ENCODE peak calls at places on chromosome 6, in ten cellular contexts. One of them, this sample, is unnamed.
A peak's percentile ranks its signal among the peaks of the same experiment; 100 is the strongest.

GRCh38 chr6:157430834-157431233 is 49.8 kb downstream of the ZDHHC14 start:
- DNase-seq in uterus: no peak
- DNase-seq in left ventricle myocardium inferior: no peak
- DNase-seq in cardiac fibroblast: no peak
- DNase-seq in psoas muscle: no peak
- DNase-seq in AG09309: no peak
- DNase-seq in HepG2: no peak
- DNase-seq in kidney epithelial cell: no peak
- DNase-seq in GM06990: no peak
- DNase-seq in heart left ventricle: peak; percentile 41
- DNase-seq in this sample: no peak

GRCh38 chr6:15481892-15482291 is 180.9 kb downstream of the DTNBP1 start:
- DNase-seq in cardiac fibroblast: no peak
- DNase-seq in kidney epithelial cell: no peak
- DNase-seq in heart left ventricle: no peak
- DNase-seq in left ventricle myocardium inferior: no peak
- DNase-seq in HepG2: no peak
- DNase-seq in uterus: no peak
- DNase-seq in psoas muscle: no peak
- DNase-seq in GM06990: no peak
- DNase-seq in AG09309: no peak
- DNase-seq in this sample: no peak

GRCh38 chr6:135060076-135060475 is 5.5 kb upstream of the HBS1L start:
- DNase-seq in left ventricle myocardium inferior: no peak
- DNase-seq in psoas muscle: no peak
- DNase-seq in HepG2: no peak
- DNase-seq in kidney epithelial cell: no peak
- DNase-seq in GM06990: no peak
- DNase-seq in uterus: no peak
- DNase-seq in AG09309: no peak
- DNase-seq in cardiac fibroblast: no peak
- DNase-seq in heart left ventricle: no peak
- DNase-seq in this sample: no peak

GRCh38 chr6:72850469-72850868 is 228.6 kb downstream of the KCNQ5 start:
- DNase-seq in AG09309: no peak
- DNase-seq in left ventricle myocardium inferior: no peak
- DNase-seq in uterus: no peak
- DNase-seq in cardiac fibroblast: no peak
- DNase-seq in psoas muscle: no peak
- DNase-seq in kidney epithelial cell: no peak
- DNase-seq in heart left ventricle: no peak
- DNase-seq in GM06990: no peak
- DNase-seq in HepG2: no peak
- DNase-seq in this sample: no peak

GRCh38 chr6:135274561-135275293 is 93.6 kb downstream of the MYB start:
- DNase-seq in heart left ventricle: no peak
- DNase-seq in left ventricle myocardium inferior: no peak
- DNase-seq in HepG2: no peak
- DNase-seq in kidney epithelial cell: no peak
- DNase-seq in psoas muscle: no peak
- DNase-seq in cardiac fibroblast: no peak
- DNase-seq in uterus: no peak
- DNase-seq in GM06990: no peak
- DNase-seq in AG09309: no peak
- DNase-seq in this sample: peak; percentile 28

GRCh38 chr6:51675551-51676275 is 411.7 kb downstream of the PKHD1 start:
- DNase-seq in cardiac fibroblast: no peak
- DNase-seq in AG09309: no peak
- DNase-seq in kidney epithelial cell: no peak
- DNase-seq in uterus: no peak
- DNase-seq in heart left ventricle: no peak
- DNase-seq in psoas muscle: no peak
- DNase-seq in left ventricle myocardium inferior: no peak
- DNase-seq in HepG2: peak; percentile 29
- DNase-seq in GM06990: no peak
- DNase-seq in this sample: no peak

GRCh38 chr6:157494132-157494705 is 113.2 kb downstream of the ZDHHC14 start:
- DNase-seq in GM06990: no peak
- DNase-seq in AG09309: no peak
- DNase-seq in uterus: no peak
- DNase-seq in left ventricle myocardium inferior: no peak
- DNase-seq in heart left ventricle: no peak
- DNase-seq in HepG2: no peak
- DNase-seq in psoas muscle: no peak
- DNase-seq in kidney epithelial cell: no peak
- DNase-seq in cardiac fibroblast: no peak
- DNase-seq in this sample: peak; percentile 23

GRCh38 chr6:100796049-100796823 is 84.9 kb downstream of the ASCC3 start:
- DNase-seq in AG09309: no peak
- DNase-seq in heart left ventricle: no peak
- DNase-seq in left ventricle myocardium inferior: no peak
- DNase-seq in psoas muscle: no peak
- DNase-seq in cardiac fibroblast: no peak
- DNase-seq in uterus: no peak
- DNase-seq in HepG2: no peak
- DNase-seq in GM06990: peak; percentile 15
- DNase-seq in kidney epithelial cell: no peak
- DNase-seq in this sample: no peak

GRCh38 chr6:28211840-28212509 is 13.1 kb upstream of the ZSCAN9 start:
- DNase-seq in GM06990: peak; percentile 50
- DNase-seq in left ventricle myocardium inferior: no peak
- DNase-seq in cardiac fibroblast: no peak
- DNase-seq in AG09309: no peak
- DNase-seq in heart left ventricle: no peak
- DNase-seq in kidney epithelial cell: no peak
- DNase-seq in psoas muscle: no peak
- DNase-seq in HepG2: no peak
- DNase-seq in uterus: no peak
- DNase-seq in this sample: no peak
- H3K4me3 ChIP-seq in GM06990: peak overlapping the region; percentile 68
- H3K4me3 ChIP-seq in left ventricle myocardium inferior: peak overlapping the region; percentile 49
- H3K4me3 ChIP-seq in cardiac fibroblast: peak overlapping the region; percentile 4
- H3K4me3 ChIP-seq in AG09309: peak overlapping the region; percentile 51
- H3K4me3 ChIP-seq in heart left ventricle: peak overlapping the region; percentile 37
- H3K4me3 ChIP-seq in kidney epithelial cell: peak overlapping the region; percentile 43
- H3K4me3 ChIP-seq in psoas muscle: peak overlapping the region; percentile 53
- H3K4me3 ChIP-seq in HepG2: peak overlapping the region; percentile 69
- H3K4me3 ChIP-seq in uterus: no peak overlapping the region
- H3K4me3 ChIP-seq in this sample: peak overlapping the region; percentile 58

DNA sequence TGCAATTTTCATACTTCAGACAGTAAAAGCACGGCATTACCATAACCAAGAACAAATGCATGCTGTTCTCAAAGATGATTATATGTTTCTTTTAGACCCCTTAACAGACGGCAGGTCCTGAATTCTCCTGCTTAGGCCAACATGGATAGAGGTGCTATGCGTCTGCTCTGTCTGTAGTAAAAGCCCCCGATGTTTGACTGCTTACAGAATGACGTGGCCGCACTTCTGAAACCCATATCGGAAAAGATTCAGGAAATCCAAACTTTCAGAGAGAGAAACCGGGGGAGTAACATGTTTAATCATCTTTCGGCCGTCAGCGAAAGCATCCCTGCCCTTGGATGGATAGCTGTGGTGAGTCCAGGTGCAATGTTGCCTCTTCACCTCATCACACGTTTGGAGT is 93.1 kb upstream of the FAM8A1 start:
- DNase-seq in kidney epithelial cell: no peak
- DNase-seq in HepG2: no peak
- DNase-seq in cardiac fibroblast: no peak
- DNase-seq in heart left ventricle: no peak
- DNase-seq in AG09309: no peak
- DNase-seq in uterus: no peak
- DNase-seq in left ventricle myocardium inferior: no peak
- DNase-seq in psoas muscle: no peak
- DNase-seq in GM06990: no peak
- DNase-seq in this sample: no peak
- TF ChIP-seq CTCF in kidney epithelial cell: no peak
- TF ChIP-seq CTCF in HepG2: no peak
- TF ChIP-seq CTCF in cardiac fibroblast: no peak
- TF ChIP-seq CTCF in heart left ventricle: no peak
- TF ChIP-seq CTCF in AG09309: no peak
- TF ChIP-seq CTCF in uterus: no peak
- TF ChIP-seq CTCF in left ventricle myocardium inferior: no peak
- TF ChIP-seq CTCF in psoas muscle: no peak
- TF ChIP-seq CTCF in GM06990: no peak
- TF ChIP-seq CTCF in this sample: no peak

GRCh38 chr6:150857062-150857905 is 8.2 kb upstream of the MTHFD1L start:
- DNase-seq in psoas muscle: no peak
- DNase-seq in cardiac fibroblast: peak; percentile 99
- DNase-seq in heart left ventricle: no peak
- DNase-seq in left ventricle myocardium inferior: no peak
- DNase-seq in HepG2: peak; percentile 15
- DNase-seq in kidney epithelial cell: peak; percentile 86
- DNase-seq in AG09309: peak; percentile 96
- DNase-seq in GM06990: no peak
- DNase-seq in uterus: peak; percentile 31
- DNase-seq in this sample: peak; percentile 99
- H3K4me3 ChIP-seq in psoas muscle: no peak overlapping the region
- H3K4me3 ChIP-seq in cardiac fibroblast: no peak overlapping the region
- H3K4me3 ChIP-seq in heart left ventricle: no peak overlapping the region
- H3K4me3 ChIP-seq in left ventricle myocardium inferior: no peak overlapping the region
- H3K4me3 ChIP-seq in HepG2: no peak overlapping the region
- H3K4me3 ChIP-seq in kidney epithelial cell: no peak overlapping the region
- H3K4me3 ChIP-seq in AG09309: no peak overlapping the region
- H3K4me3 ChIP-seq in GM06990: no peak overlapping the region
- H3K4me3 ChIP-seq in uterus: no peak overlapping the region
- H3K4me3 ChIP-seq in this sample: no peak overlapping the region

GRCh38 chr6:16969699-16970695 is 131.9 kb upstream of the STMND1 start:
- DNase-seq in AG09309: no peak
- DNase-seq in kidney epithelial cell: no peak
- DNase-seq in cardiac fibroblast: no peak
- DNase-seq in left ventricle myocardium inferior: no peak
- DNase-seq in GM06990: no peak
- DNase-seq in psoas muscle: no peak
- DNase-seq in heart left ventricle: no peak
- DNase-seq in uterus: no peak
- DNase-seq in HepG2: no peak
- DNase-seq in this sample: no peak
- TF ChIP-seq CTCF in AG09309: no peak
- TF ChIP-seq CTCF in kidney epithelial cell: no peak
- TF ChIP-seq CTCF in cardiac fibroblast: no peak
- TF ChIP-seq CTCF in left ventricle myocardium inferior: no peak
- TF ChIP-seq CTCF in GM06990: no peak
- TF ChIP-seq CTCF in psoas muscle: no peak
- TF ChIP-seq CTCF in heart left ventricle: no peak
- TF ChIP-seq CTCF in uterus: no peak
- TF ChIP-seq CTCF in HepG2: no peak
- TF ChIP-seq CTCF in this sample: no peak

This sample was measured in choroid plexus epithelial cell.